ENCODE peak calls at places on chromosomes 16 and 17, in four cellular contexts. P is ELR, L is A172, J is NCI-H345. E is an unnamed sample.
A peak's percentile ranks its signal among the peaks of the same experiment; 100 is the strongest.

GRCh38 chr17:32941419-32942032 is 13.6 kb downstream of the TMEM98 start:
- DNase-seq in P (no peak), L (no peak), J (no peak), E (no peak)

GRCh38 chr17:50062323-50063243 is 6.7 kb downstream of the ITGA3 start:
- DNase-seq in P (peak; percentile 99), L (peak; percentile 100), J (no peak), E (peak; percentile 98)

GRCh38 chr17:2262146-2262587 is 41.4 kb downstream of the SMG6 start:
- DNase-seq in P (peak; percentile 79), L (peak; percentile 75), J (no peak), E (no peak)

GRCh38 chr16:51556694-51557327 is 405.7 kb upstream of the SALL1 start:
- DNase-seq in P (peak; percentile 89), L (peak; percentile 82), J (no peak), E (no peak)

GRCh38 chr16:84823484-84823883 is 3.7 kb downstream of the CRISPLD2 start:
- DNase-seq in P (peak; percentile 79), L (no peak), J (no peak), E (no peak)

GRCh38 chr17:76938009-76938408 is 69.8 kb downstream of the MGAT5B start:
- DNase-seq in P (no peak), L (no peak), J (no peak), E (no peak)

GRCh38 chr17:80785477-80786178 is 206.0 kb upstream of the CHMP6 start:
- DNase-seq in P (no peak), L (no peak), J (peak; percentile 94), E (no peak)

GRCh38 chr17:34579017-34579946 is at the start of gene TMEM132E:
- DNase-seq in P (no peak), L (no peak), J (peak; percentile 54), E (no peak)

GRCh38 chr16:55029509-55029908 is 98.8 kb downstream of the IRX5 start:
- DNase-seq in P (no peak), L (no peak), J (no peak), E (no peak)

GRCh38 chr17:81195941-81196495 is 26.7 kb downstream of the CEP131 start:
- DNase-seq in P (no peak), L (no peak), J (no peak), E (no peak)

GRCh38 chr17:3723188-3723555 is 531 bp upstream of the HASPIN start:
- DNase-seq in P (no peak), L (no peak), J (no peak), E (no peak)

GRCh38 chr17:2863204-2863603 is 67.0 kb downstream of the RAP1GAP2 start:
- DNase-seq in P (no peak), L (no peak), J (no peak), E (no peak)

GRCh38 chr17:42494673-42495072 is 36.0 kb downstream of the ATP6V0A1 start:
- DNase-seq in P (no peak), L (no peak), J (no peak), E (no peak)

GRCh38 chr16:66402591-66403230 is 24.4 kb upstream of the BEAN1 start:
- DNase-seq in P (no peak), L (no peak), J (no peak), E (no peak)

GRCh38 chr17:50808413-50808812 is 27.0 kb upstream of the WFIKKN2 start:
- DNase-seq in P (no peak), L (no peak), J (no peak), E (no peak)

GRCh38 chr16:12207939-12208338 is 231.4 kb downstream of the SNX29 start:
- DNase-seq in P (no peak), L (no peak), J (no peak), E (no peak)

GRCh38 chr16:79795556-79795955 is 195.0 kb upstream of the MAF start:
- DNase-seq in P (no peak), L (no peak), J (no peak), E (no peak)